ENCODE peak calls at places on chromosomes 16 and 17, in nine cellular contexts. X, U, Y, A, Q, M, L, D and N are unnamed samples.

GRCh38 chr16:68275611-68276191 is 11.4 kb downstream of the SLC7A6 start:
- DNase-seq in Y (no peak), D (no peak), L (no peak), Q (no peak), A (no peak), U (no peak), X (peak), M (no peak), N (no peak)

GRCh38 chr17:45092932-45093430 is 31.9 kb downstream of the NMT1 start:
- DNase-seq in M (peak), U (peak), X (no peak), A (peak), L (peak), Q (peak), D (peak), Y (peak), N (no peak)

GRCh38 chr16:14111713-14112538 is 40.8 kb downstream of the MRTFB start:
- DNase-seq in L (peak), M (no peak), A (peak), Q (peak), U (no peak), Y (peak), X (no peak), D (peak), N (no peak)

GRCh38 chr17:58383892-58384462 is 32.0 kb upstream of the SUPT4H1 start:
- DNase-seq in D (no peak), X (no peak), L (no peak), A (no peak), Q (no peak), U (no peak), Y (no peak), M (no peak), N (no peak)

GRCh38 chr16:89588413-89589109 is 13.0 kb downstream of the CPNE7 start:
- DNase-seq in M (no peak), Y (no peak), U (no peak), L (no peak), Q (no peak), A (no peak), X (no peak), D (no peak), N (no peak)

GRCh38 chr16:83966153-83966696 is 1.8 kb upstream of the NECAB2 start:
- DNase-seq in L (no peak), Y (no peak), M (no peak), Q (no peak), D (no peak), A (no peak), U (no peak), X (no peak), N (no peak)

GRCh38 chr17:62627219-62627903 is at the start of gene MRC2:
- DNase-seq in L (peak), U (peak), X (no peak), M (peak), Y (peak), Q (peak), A (no peak), D (peak), N (no peak)

GRCh38 chr17:3887811-3888210 is 5.0 kb downstream of the CAMKK1 start:
- DNase-seq in Y (no peak), L (no peak), U (no peak), X (no peak), D (no peak), Q (no peak), A (no peak), M (no peak), N (no peak)

GRCh38 chr16:16020291-16020690 is 70.9 kb downstream of the ABCC1 start:
- DNase-seq in X (no peak), M (no peak), U (no peak), D (no peak), L (no peak), A (no peak), Q (no peak), Y (no peak), N (no peak)

GRCh38 chr17:63039899-63040602 is 74.0 kb downstream of the TANC2 start:
- DNase-seq in Q (no peak), U (no peak), Y (peak), A (no peak), X (no peak), L (no peak), M (no peak), D (no peak), N (no peak)

GRCh38 chr17:9937901-9938300 is 32.8 kb upstream of the RCVRN start:
- DNase-seq in Y (no peak), U (no peak), M (no peak), L (no peak), D (no peak), Q (no peak), X (no peak), A (no peak), N (no peak)

GRCh38 chr16:27245276-27246231 is 23.0 kb downstream of the NSMCE1 start:
- DNase-seq in D (peak), X (no peak), U (no peak), M (no peak), L (peak), Y (peak), A (no peak), Q (no peak), N (no peak)

GRCh38 chr16:69448470-69449193 is 24.2 kb downstream of the CYB5B start:
- DNase-seq in L (no peak), X (no peak), D (no peak), U (no peak), M (no peak), A (no peak), Q (no peak), Y (peak), N (no peak)

GRCh38 chr17:80175411-80175810 is 5.6 kb downstream of the CARD14 start:
- DNase-seq in U (no peak), Q (no peak), D (no peak), X (no peak), Y (peak), M (peak), A (no peak), L (no peak), N (no peak)

GRCh38 chr17:57537524-57538410 is 207.3 kb downstream of the CCDC182 start:
- DNase-seq in Q (no peak), D (no peak), L (no peak), Y (peak), U (no peak), A (no peak), M (no peak), X (no peak), N (no peak)

GRCh38 chr16:73530529-73530928 is 482.6 kb upstream of the ZFHX3 start:
- DNase-seq in M (no peak), Q (no peak), D (no peak), A (no peak), U (no peak), X (no peak), Y (no peak), L (no peak), N (no peak)

GRCh38 chr17:36842231-36842630 is 95.0 kb upstream of the LHX1 start:
- DNase-seq in Y (no peak), D (no peak), U (no peak), Q (no peak), X (no peak), A (no peak), M (no peak), L (no peak), N (no peak)

GRCh38 chr17:82302498-82302963 is 14.9 kb downstream of the CD7 start:
- DNase-seq in U (no peak), Q (no peak), A (no peak), Y (no peak), D (no peak), X (no peak), M (no peak), L (no peak), N (no peak)
- H3K4me3 ChIP-seq in U (no peak), Q (no peak), A (no peak), Y (no peak), D (no peak), X (peak), M (no peak), L (no peak), N (no peak)

DNA sequence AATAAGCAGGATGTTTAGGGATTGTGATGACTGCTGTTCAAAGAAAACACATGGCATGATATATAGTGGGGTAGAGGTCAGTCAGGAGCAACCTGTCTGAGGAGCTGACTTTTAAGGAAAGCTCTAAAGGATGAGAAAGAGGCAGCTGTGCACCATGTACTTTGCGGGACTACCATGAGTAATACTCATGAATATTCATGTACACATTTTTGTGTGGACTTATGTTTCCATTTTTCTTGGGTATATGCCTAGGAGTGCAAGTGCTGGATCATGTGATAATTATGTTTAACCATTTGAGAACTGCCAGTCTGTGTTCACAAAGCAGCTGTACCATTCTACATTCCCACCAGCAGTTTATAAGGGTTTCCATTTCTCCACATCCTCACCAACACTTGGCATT is 35.8 kb downstream of the BEAN1 start:
- DNase-seq in L (no peak), Y (no peak), X (no peak), Q (no peak), D (no peak), A (no peak), U (no peak), M (no peak), N (no peak)
- TF ChIP-seq CTCF in L (no peak), Y (no peak), X (no peak), Q (no peak), D (no peak), A (no peak), U (no peak), M (no peak), N (no peak)

GRCh38 chr17:65293584-65294183 is 156.5 kb downstream of the RGS9 start:
- DNase-seq in Y (no peak), Q (no peak), U (no peak), X (no peak), D (no peak), M (no peak), A (no peak), L (no peak), N (no peak)
- H3K27ac ChIP-seq in Y (no peak), Q (no peak), U (no peak), X (no peak), D (no peak), M (no peak), A (no peak), L (no peak), N (no peak)

GRCh38 chr17:72118588-72119279 is 2.1 kb upstream of the SOX9 start:
- DNase-seq in A (no peak), L (no peak), U (no peak), X (no peak), D (peak), M (peak), Y (peak), Q (no peak), N (peak)

GRCh38 chr17:72120878-72121163 is at the start of gene SOX9:
- DNase-seq in A (peak), U (no peak), D (peak), X (no peak), Q (peak), M (peak), L (no peak), Y (peak), N (peak)

GRCh38 chr17:72119280-72119962 is 1.4 kb upstream of the SOX9 start:
- DNase-seq in U (no peak), L (no peak), X (no peak), Y (no peak), M (no peak), D (no peak), A (no peak), Q (no peak), N (no peak)

GRCh38 chr17:72121164-72122001 is 563 bp downstream of the SOX9 start:
- DNase-seq in A (no peak), L (no peak), Y (peak), Q (no peak), X (no peak), U (no peak), M (peak), D (peak), N (peak)

GRCh38 chr17:72119963-72120877 is 600 bp upstream of the SOX9 start:
- DNase-seq in X (no peak), M (peak), Q (no peak), A (no peak), D (peak), Y (peak), U (no peak), L (no peak), N (peak)
- H3K4me3 ChIP-seq in X (no peak), M (peak), Q (peak), A (peak), D (peak), Y (peak), U (peak), L (peak), N (peak)

DNA sequence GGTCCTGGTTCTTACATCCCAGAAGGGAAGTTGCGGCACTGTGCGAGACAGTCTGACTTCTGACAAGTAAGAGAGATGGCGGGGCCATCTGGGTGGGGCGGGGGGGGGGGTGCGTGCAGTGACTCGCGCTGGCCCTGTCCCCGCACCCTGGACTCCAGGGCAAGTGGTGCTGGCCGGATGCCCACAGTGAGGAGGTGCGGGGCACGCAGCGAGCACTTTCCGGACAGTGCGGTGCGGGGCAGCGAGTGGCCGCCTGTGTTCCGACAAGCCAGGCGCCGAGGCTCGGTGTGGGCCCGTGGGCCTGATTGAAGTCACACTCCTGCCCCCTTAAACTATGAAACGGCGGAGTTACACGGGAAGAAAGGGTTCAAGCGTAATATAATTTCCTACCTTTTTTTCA is 106.4 kb downstream of the BANP start:
- DNase-seq in X (no peak), A (no peak), Q (no peak), U (no peak), D (peak), Y (no peak), M (no peak), L (peak), N (no peak)
- TF ChIP-seq CTCF in X (no peak), A (no peak), Q (no peak), U (no peak), D (no peak), Y (no peak), M (no peak), L (no peak), N (no peak)

DNA sequence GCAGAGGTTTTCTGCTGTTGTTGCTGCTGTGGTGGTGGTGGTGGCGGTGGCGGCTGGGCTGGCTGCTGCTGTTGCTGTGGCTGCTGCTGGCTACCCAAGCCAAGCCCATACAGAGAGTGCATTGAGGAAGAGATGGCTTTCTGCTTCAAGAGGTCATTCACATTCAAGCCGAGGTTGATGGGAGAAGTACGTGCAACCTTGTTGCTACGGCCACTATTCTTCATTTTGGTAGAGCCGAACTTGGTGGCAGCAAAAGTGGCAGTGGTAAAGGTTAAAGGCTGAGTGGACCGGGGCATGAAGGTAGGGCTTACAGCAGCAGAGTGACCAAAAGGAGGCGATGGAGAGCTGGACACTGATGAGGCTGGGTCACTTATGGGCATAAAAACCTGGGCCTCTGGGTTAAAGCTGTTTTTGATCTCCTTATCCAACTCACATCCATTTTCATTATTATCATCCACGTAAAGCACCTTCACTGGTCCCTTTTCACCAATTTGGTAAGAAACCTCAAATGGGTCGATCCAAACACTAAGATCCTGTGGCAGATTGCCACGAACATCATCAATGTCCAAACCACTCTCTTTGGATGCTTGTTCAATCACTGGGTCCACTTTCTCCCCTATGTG is 2.8 kb downstream of the TOB1 start:
- DNase-seq in Q (no peak), U (no peak), A (no peak), L (no peak), M (no peak), X (peak), D (no peak), Y (peak), N (peak)
- H3K27ac ChIP-seq in Q (peak), U (peak), A (peak), L (peak), M (no peak), X (peak), D (peak), Y (no peak), N (no peak)

DNA sequence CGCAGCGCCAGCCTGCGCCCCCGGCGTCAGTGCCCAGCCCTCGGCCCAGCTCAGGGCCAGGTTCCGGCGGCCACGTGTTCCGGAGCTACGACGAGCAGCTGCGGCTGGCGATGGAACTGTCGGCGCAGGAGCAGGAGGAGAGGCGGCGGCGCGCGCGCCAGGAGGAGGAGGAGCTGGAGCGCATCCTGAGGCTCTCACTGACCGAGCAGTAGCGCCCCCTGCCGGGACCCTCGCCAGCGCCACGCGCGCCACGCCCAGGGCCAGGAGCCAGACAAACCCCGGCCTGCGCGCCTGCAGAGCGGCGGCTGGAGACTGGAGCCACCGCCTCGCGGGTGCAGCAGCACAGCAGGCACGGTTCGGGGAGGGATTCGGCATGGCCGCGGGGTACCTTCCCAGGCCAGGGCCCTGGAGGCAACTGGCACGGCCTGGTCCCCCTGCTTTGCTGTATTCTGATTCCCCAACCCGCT is 9.3 kb downstream of the CORO6 start:
- DNase-seq in Q (peak), M (no peak), D (peak), A (peak), X (peak), L (peak), Y (peak), U (peak), N (no peak)
- H3K4me3 ChIP-seq in Q (peak), M (no peak), D (peak), A (peak), X (peak), L (no peak), Y (no peak), U (peak), N (no peak)

GRCh38 chr16:19167710-19168172 is 299 bp upstream of the SYT17 start:
- DNase-seq in L (peak), Y (peak), D (peak), M (peak), X (no peak), A (no peak), U (no peak), Q (peak), N (peak)
- TF ChIP-seq CTCF in L (peak), Y (peak), D (peak), M (peak), X (no peak), A (peak), U (peak), Q (peak), N (peak)